ENCODE peak calls at places on chromosomes 3 and 15, in ten cellular contexts. E is CD8-positive, alpha-beta T cell; B is GM23338; G is ovary; R is testis; D is foreskin fibroblast; U is heart left ventricle; W is HFF-Myc; A is epithelial cell of proximal tubule; P is tibial artery. V is an unnamed sample.

GRCh38 chr3:13890377-13891016 is 10.6 kb upstream of the WNT7A start:
- DNase-seq in E (no peak), B (no peak), G (no peak), R (no peak), D (no peak), U (no peak), W (no peak), A (no peak), P (no peak), V (no peak)

GRCh38 chr3:179082416-179082815 is 10.8 kb upstream of the ZMAT3 start:
- DNase-seq in E (no peak), B (no peak), G (no peak), R (no peak), D (peak; percentile 29), U (no peak), W (no peak), A (no peak), P (no peak), V (no peak)

GRCh38 chr15:98648654-98649537 is 557 bp downstream of the IGF1R start:
- DNase-seq in E (no peak), B (peak; percentile 69), G (peak; percentile 56), R (peak; percentile 62), D (peak; percentile 83), U (peak; percentile 78), W (no peak), A (no peak), P (peak; percentile 78), V (no peak)

GRCh38 chr3:150255416-150255815 is 152.7 kb upstream of the TSC22D2 start:
- DNase-seq in E (no peak), B (no peak), G (peak; percentile 15), R (peak; percentile 51), D (no peak), U (peak; percentile 69), W (no peak), A (no peak), P (no peak), V (no peak)

GRCh38 chr3:138351916-138352555 is 3.7 kb downstream of the MRAS start:
- DNase-seq in E (no peak), B (no peak), G (no peak), R (no peak), D (peak; percentile 51), U (no peak), W (no peak), A (no peak), P (no peak), V (no peak)

GRCh38 chr3:38756892-38757291 is 59.1 kb downstream of the SCN10A start:
- DNase-seq in E (no peak), B (no peak), G (no peak), R (no peak), D (no peak), U (no peak), W (no peak), A (no peak), P (no peak), V (no peak)

GRCh38 chr15:45855907-45856579 is 221.2 kb downstream of the SQOR start:
- DNase-seq in E (no peak), B (no peak), G (no peak), R (no peak), D (peak; percentile 12), U (no peak), W (no peak), A (peak; percentile 86), P (no peak), V (peak; percentile 86)

GRCh38 chr3:69137412-69137811 is 15.0 kb upstream of the LMOD3 start:
- DNase-seq in E (no peak), B (no peak), G (no peak), R (no peak), D (no peak), U (no peak), W (no peak), A (no peak), P (no peak), V (no peak)

GRCh38 chr15:26772588-26773484 is at the start of gene GABRB3:
- DNase-seq in E (no peak), B (peak; percentile 88), G (peak; percentile 51), R (peak; percentile 68), D (peak; percentile 23), U (peak; percentile 76), W (no peak), A (no peak), P (no peak), V (no peak)
- H3K4me3 ChIP-seq in E (no peak within 1 kb of the TSS), B (peak within 1 kb of the TSS; percentile 74), G (peak within 1 kb of the TSS; percentile 11), R (peak within 1 kb of the TSS; percentile 50), D (no peak within 1 kb of the TSS), U (peak within 1 kb of the TSS; percentile 54), W (no peak within 1 kb of the TSS), A (peak within 1 kb of the TSS; percentile 21), P (peak within 1 kb of the TSS; percentile 55), V (peak within 1 kb of the TSS; percentile 12)

GRCh38 chr3:181717505-181717904 is 5.8 kb downstream of the SOX2 start:
- DNase-seq in E (no peak), B (no peak), G (no peak), R (no peak), D (no peak), U (no peak), W (no peak), A (no peak), P (no peak), V (no peak)

GRCh38 chr3:181716916-181717315 is 5.2 kb downstream of the SOX2 start:
- DNase-seq in E (no peak), B (no peak), G (no peak), R (no peak), D (no peak), U (no peak), W (no peak), A (no peak), P (no peak), V (no peak)

GRCh38 chr3:181713673-181714270 is 2.0 kb downstream of the SOX2 start:
- DNase-seq in E (no peak), B (no peak), G (no peak), R (no peak), D (no peak), U (no peak), W (no peak), A (no peak), P (no peak), V (no peak)

GRCh38 chr3:181713300-181713647 is 1.5 kb downstream of the SOX2 start:
- DNase-seq in E (no peak), B (no peak), G (no peak), R (no peak), D (no peak), U (no peak), W (no peak), A (no peak), P (no peak), V (no peak)

DNA sequence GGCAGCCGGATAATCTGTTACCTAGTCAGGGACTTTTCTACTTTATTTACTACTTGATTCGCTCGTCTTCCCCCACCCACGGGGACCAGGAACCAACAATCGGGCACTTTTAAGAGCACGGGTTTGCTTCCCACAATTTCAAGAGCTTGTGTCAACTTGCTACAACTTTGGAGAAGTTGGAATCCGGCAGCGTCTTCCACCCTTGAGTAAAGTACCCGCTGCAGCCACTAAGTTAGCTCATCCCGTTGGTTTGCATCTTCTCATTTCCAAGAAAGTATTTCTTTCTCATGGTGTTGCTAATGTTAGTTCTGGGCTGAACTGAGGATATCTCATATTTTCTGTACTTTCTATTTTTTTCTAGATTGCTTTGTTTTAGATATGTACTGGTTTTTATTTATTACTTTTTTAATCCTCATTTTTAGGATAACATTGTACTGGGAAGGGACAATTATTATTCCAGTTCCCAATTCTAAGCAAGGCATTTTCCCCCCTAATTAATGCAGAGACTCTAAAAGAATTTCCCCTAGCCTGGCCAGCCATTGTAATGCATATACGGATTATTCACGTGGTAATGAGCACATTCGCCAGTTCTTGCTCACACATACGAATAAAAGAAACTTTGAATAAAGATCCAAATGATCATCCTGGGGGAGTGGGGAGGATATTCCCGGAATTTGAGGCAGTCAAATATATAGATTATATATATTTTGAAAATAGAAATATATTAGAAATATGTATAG is 4.0 kb downstream of the SOX2 start:
- DNase-seq in E (no peak), B (peak; percentile 93), G (no peak), R (no peak), D (no peak), U (no peak), W (no peak), A (no peak), P (no peak), V (no peak)
- H3K4me3 ChIP-seq in E (no peak overlapping the region), B (peak overlapping the region; percentile 68), G (no peak overlapping the region), R (no peak overlapping the region), D (no peak overlapping the region), U (no peak overlapping the region), W (no peak overlapping the region), A (no peak overlapping the region), P (no peak overlapping the region), V (no peak overlapping the region)

GRCh38 chr3:23762214-23763039 is 43.3 kb upstream of the UBE2E1 start:
- DNase-seq in E (no peak), B (no peak), G (no peak), R (no peak), D (peak; percentile 59), U (no peak), W (no peak), A (no peak), P (no peak), V (no peak)
- H3K4me3 ChIP-seq in E (no peak overlapping the region), B (no peak overlapping the region), G (peak overlapping the region; percentile 32), R (no peak overlapping the region), D (peak overlapping the region; percentile 37), U (peak overlapping the region; percentile 52), W (peak overlapping the region; percentile 16), A (no peak overlapping the region), P (peak overlapping the region; percentile 38), V (no peak overlapping the region)

DNA sequence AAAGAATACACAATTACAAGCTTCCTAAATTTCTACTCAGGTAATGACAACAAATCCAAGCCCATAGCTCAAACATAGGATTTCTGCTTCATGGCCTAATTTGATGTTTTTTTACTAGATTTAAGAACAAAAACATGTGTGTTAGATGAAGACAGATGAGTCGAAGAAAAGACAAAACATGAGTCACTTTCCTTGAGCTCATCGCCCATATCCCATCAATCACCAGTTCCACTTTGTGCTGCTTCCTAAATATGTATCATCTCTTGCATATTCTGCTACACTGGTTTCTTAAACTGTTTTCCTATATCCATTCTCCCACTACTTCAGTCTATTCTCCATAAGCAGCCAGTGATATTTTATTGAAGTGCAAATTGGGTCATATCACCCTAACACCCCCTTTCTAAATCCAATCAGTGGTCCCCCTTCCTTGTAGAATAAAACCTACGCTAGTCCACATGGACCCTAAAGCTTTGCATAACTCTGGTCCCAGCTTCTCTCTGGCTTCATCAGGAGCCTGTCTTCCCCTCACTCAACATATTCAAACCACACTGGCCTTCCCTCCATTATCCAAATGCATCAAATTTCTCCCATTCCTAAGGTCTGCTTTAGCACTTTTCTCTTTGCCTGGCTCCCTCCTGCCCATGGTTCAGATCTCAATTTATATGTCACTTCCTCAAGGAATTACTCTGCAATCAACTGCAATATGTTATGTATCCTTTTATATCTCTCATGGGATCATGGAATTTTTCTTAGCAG is 1033.9 kb downstream of the FHIT start:
- DNase-seq in E (no peak), B (peak; percentile 40), G (no peak), R (no peak), D (peak; percentile 1), U (no peak), W (no peak), A (no peak), P (no peak), V (no peak)
- H3K4me3 ChIP-seq in E (no peak overlapping the region), B (no peak overlapping the region), G (no peak overlapping the region), R (no peak overlapping the region), D (no peak overlapping the region), U (no peak overlapping the region), W (no peak overlapping the region), A (no peak overlapping the region), P (no peak overlapping the region), V (no peak overlapping the region)

V was measured in kidney epithelial cell.